ENCODE peak calls at places on chromosome 7, in nine cellular contexts. B, Y, V, N, M, C, P, H and K are unnamed samples.

GRCh38 chr7:17029150-17029549 is 147.4 kb upstream of the AGR3 start:
- DNase-seq in B (no peak), Y (no peak), V (peak), N (no peak), M (no peak), C (no peak), P (no peak), H (no peak), K (no peak)

GRCh38 chr7:2613113-2613925 is 18.5 kb upstream of the TTYH3 start:
- DNase-seq in B (no peak), Y (no peak), V (no peak), N (no peak), M (no peak), C (no peak), P (no peak), H (no peak), K (no peak)

GRCh38 chr7:111370002-111370401 is 192.3 kb downstream of the IMMP2L start:
- DNase-seq in B (no peak), Y (no peak), V (no peak), N (no peak), M (no peak), C (no peak), P (no peak), H (no peak), K (no peak)

GRCh38 chr7:103989200-103989784 is at the start of gene RELN:
- DNase-seq in B (no peak), Y (peak), V (no peak), N (no peak), M (no peak), C (no peak), P (no peak), H (no peak), K (no peak)

GRCh38 chr7:36408589-36408988 is 18.9 kb downstream of the ANLN start:
- DNase-seq in B (no peak), Y (no peak), V (no peak), N (peak), M (no peak), C (no peak), P (no peak), H (no peak), K (no peak)

GRCh38 chr7:130296221-130296951 is 3.4 kb downstream of the CPA4 start:
- DNase-seq in B (no peak), Y (no peak), V (no peak), N (no peak), M (no peak), C (no peak), P (no peak), H (no peak), K (no peak)

GRCh38 chr7:153103219-153103618 is 343.7 kb downstream of the ACTR3B start:
- DNase-seq in B (no peak), Y (no peak), V (no peak), N (no peak), M (no peak), C (no peak), P (no peak), H (no peak), K (no peak)

GRCh38 chr7:41007351-41007751 is 695.5 kb downstream of the INHBA start:
- DNase-seq in B (no peak), Y (peak), V (no peak), N (peak), M (no peak), C (no peak), P (no peak), H (no peak), K (no peak)

GRCh38 chr7:131104611-131105293 is 222.9 kb upstream of the MKLN1 start:
- DNase-seq in B (no peak), Y (peak), V (peak), N (no peak), M (no peak), C (no peak), P (no peak), H (no peak), K (no peak)

GRCh38 chr7:18458830-18459229 is 36.7 kb upstream of the HDAC9 start:
- DNase-seq in B (no peak), Y (peak), V (no peak), N (no peak), M (no peak), C (no peak), P (no peak), H (no peak), K (no peak)

GRCh38 chr7:127588697-127589482 is 679 bp downstream of the ARF5 start:
- DNase-seq in B (peak), Y (peak), V (no peak), N (peak), M (no peak), C (peak), P (no peak), H (peak), K (no peak)

GRCh38 chr7:115683093-115683492 is 347.5 kb downstream of the TFEC start:
- DNase-seq in B (no peak), Y (no peak), V (no peak), N (no peak), M (no peak), C (no peak), P (no peak), H (no peak), K (no peak)

GRCh38 chr7:134212576-134213546 is 85.7 kb downstream of the LRGUK start:
- DNase-seq in B (no peak), Y (peak), V (no peak), N (peak), M (no peak), C (no peak), P (no peak), H (peak), K (no peak)

GRCh38 chr7:158588878-158589442 is 1.3 kb upstream of the PTPRN2 start:
- DNase-seq in B (no peak), Y (no peak), V (no peak), N (no peak), M (no peak), C (no peak), P (no peak), H (no peak), K (no peak)

GRCh38 chr7:13077466-13077865 is 390.0 kb downstream of the ARL4A start:
- DNase-seq in B (no peak), Y (peak), V (no peak), N (no peak), M (no peak), C (no peak), P (no peak), H (no peak), K (peak)

GRCh38 chr7:79298145-79298760 is 155.2 kb downstream of the MAGI2 start:
- DNase-seq in B (no peak), Y (peak), V (no peak), N (peak), M (no peak), C (no peak), P (no peak), H (peak), K (no peak)

GRCh38 chr7:146956853-146957252 is 840.3 kb downstream of the CNTNAP2 start:
- DNase-seq in B (no peak), Y (peak), V (no peak), N (no peak), M (no peak), C (no peak), P (no peak), H (no peak), K (no peak)

GRCh38 chr7:157337316-157338149 is 729 bp downstream of the DNAJB6 start:
- DNase-seq in B (peak), Y (peak), V (peak), N (peak), M (peak), C (peak), P (peak), H (peak), K (no peak)

GRCh38 chr7:144842377-144842851 is 6.6 kb upstream of the TPK1 start:
- DNase-seq in B (no peak), Y (no peak), V (no peak), N (peak), M (no peak), C (peak), P (peak), H (peak), K (no peak)